ENCODE peak calls at places on chromosomes 11 and 22, in nine cellular contexts. Z is T-helper 9 cell, I is naive B cell, L is SK-MEL-5, S is smooth muscle cell of the brain vasculature, K is ovary, N is EL, B is fibroblast of villous mesenchyme, Q is dorsolateral prefrontal cortex. E is an unnamed sample.

GRCh38 chr11:76677010-76677771 is 6.6 kb upstream of the LRRC32 start:
- DNase-seq in B (no peak), I (no peak), Z (no peak), S (no peak), N (no peak), L (no peak), K (no peak), Q (no peak), E (no peak)

GRCh38 chr11:35980646-35981402 is 37.0 kb downstream of the LDLRAD3 start:
- DNase-seq in Q (no peak), N (no peak), L (no peak), I (no peak), S (peak), Z (no peak), K (no peak), B (peak), E (peak)

GRCh38 chr11:68166969-68167368 is 45.8 kb upstream of the CHKA start:
- DNase-seq in Z (no peak), L (no peak), N (no peak), S (no peak), K (no peak), Q (no peak), I (no peak), B (no peak), E (no peak)

GRCh38 chr11:69240332-69241074 is 53.5 kb upstream of the MYEOV start:
- DNase-seq in B (peak), I (no peak), K (no peak), S (no peak), L (peak), Z (no peak), Q (no peak), N (peak), E (peak)

GRCh38 chr11:35412285-35412684 is 7.1 kb downstream of the SLC1A2 start:
- DNase-seq in L (peak), B (no peak), N (peak), K (no peak), S (no peak), Z (no peak), I (no peak), Q (no peak), E (peak)

GRCh38 chr22:47781024-47781423 is 1018.6 kb downstream of the TBC1D22A start:
- DNase-seq in Q (peak), Z (no peak), S (no peak), B (no peak), L (no peak), I (no peak), K (no peak), N (no peak), E (no peak)

GRCh38 chr22:48940266-48940987 is 887.2 kb downstream of the BRD1 start:
- DNase-seq in S (no peak), K (no peak), L (no peak), Z (no peak), B (no peak), I (no peak), Q (no peak), N (no peak), E (no peak)

GRCh38 chr11:78019808-78020207 is 3.3 kb downstream of the KCTD14 start:
- DNase-seq in N (no peak), Q (no peak), K (no peak), S (no peak), Z (no peak), I (no peak), L (no peak), B (no peak), E (no peak)

GRCh38 chr11:9687736-9688494 is 24.0 kb downstream of the SWAP70 start:
- DNase-seq in I (no peak), B (peak), N (peak), Z (no peak), L (no peak), Q (no peak), K (no peak), S (no peak), E (peak)

GRCh38 chr11:74418509-74418895 is 20.3 kb upstream of the PGM2L1 start:
- DNase-seq in B (peak), Z (no peak), S (peak), N (peak), Q (no peak), L (peak), I (no peak), K (no peak), E (no peak)

GRCh38 chr11:39304586-39304985 is 2154.9 kb downstream of the LRRC4C start:
- DNase-seq in S (no peak), Z (no peak), Q (no peak), B (no peak), L (no peak), I (no peak), N (peak), K (no peak), E (no peak)

GRCh38 chr11:101061606-101062005 is 68.0 kb downstream of the PGR start:
- DNase-seq in N (peak), I (no peak), Q (no peak), K (no peak), Z (no peak), L (no peak), B (peak), S (peak), E (no peak)

GRCh38 chr11:65425971-65426838 is 3.6 kb downstream of the NEAT1 start:
- DNase-seq in Q (no peak), Z (no peak), K (no peak), I (peak), N (peak), B (peak), S (no peak), L (peak), E (peak)

GRCh38 chr11:20669833-20670684 is 673 bp downstream of the NELL1 start:
- DNase-seq in S (no peak), L (no peak), N (no peak), Z (no peak), K (no peak), Q (no peak), B (no peak), I (no peak), E (no peak)

GRCh38 chr11:8267280-8267679 is 3.6 kb upstream of the LMO1 start:
- DNase-seq in L (no peak), S (no peak), N (no peak), Z (no peak), B (no peak), I (no peak), Q (no peak), K (no peak), E (no peak)

GRCh38 chr11:105024394-105024793 is 1.4 kb upstream of the CASP5 start:
- DNase-seq in L (no peak), S (no peak), N (no peak), Z (no peak), Q (no peak), B (no peak), I (no peak), K (no peak), E (peak)

GRCh38 chr22:28254396-28254795 is 335.3 kb upstream of the PITPNB start:
- DNase-seq in B (no peak), Z (no peak), N (no peak), Q (no peak), K (no peak), S (no peak), L (no peak), I (no peak), E (no peak)

GRCh38 chr11:725624-726202 is 19.7 kb downstream of the EPS8L2 start:
- DNase-seq in S (no peak), N (no peak), I (no peak), Z (no peak), B (no peak), K (peak), Q (no peak), L (no peak), E (no peak)

GRCh38 chr22:39254789-39255298 is 10.1 kb upstream of the PDGFB start:
- DNase-seq in I (no peak), Z (peak), Q (no peak), N (peak), S (no peak), K (no peak), L (no peak), B (peak), E (no peak)

GRCh38 chr11:44621140-44621681 is 55.7 kb downstream of the CD82 start:
- DNase-seq in L (peak), K (peak), Q (peak), S (no peak), I (no peak), Z (peak), N (peak), B (peak), E (peak)

GRCh38 chr11:32006799-32007388 is 84.0 kb upstream of the RCN1 start:
- DNase-seq in B (peak), Z (no peak), I (no peak), N (peak), S (peak), L (peak), K (no peak), Q (peak), E (peak)

GRCh38 chr11:73759520-73760065 is 1.3 kb downstream of the RAB6A start:
- DNase-seq in K (no peak), B (peak), L (peak), N (peak), I (no peak), S (no peak), Z (no peak), Q (no peak), E (peak)

GRCh38 chr11:65764434-65764833 is 16.3 kb downstream of the AP5B1 start:
- DNase-seq in Q (no peak), L (no peak), K (no peak), I (no peak), B (no peak), Z (no peak), S (no peak), N (no peak), E (no peak)

GRCh38 chr22:29330753-29331152 is 15.3 kb upstream of the RASL10A start:
- DNase-seq in Q (no peak), L (no peak), N (peak), S (no peak), K (peak), B (peak), Z (no peak), I (no peak), E (no peak)

GRCh38 chr11:117309310-117309709 is 6.7 kb downstream of the BACE1 start:
- DNase-seq in K (no peak), N (no peak), L (no peak), S (no peak), B (no peak), Z (no peak), Q (no peak), I (no peak), E (no peak)

GRCh38 chr22:28911279-28911640 is 27.9 kb downstream of the ZNRF3 start:
- DNase-seq in S (no peak), L (no peak), N (no peak), I (no peak), Z (no peak), B (no peak), Q (no peak), K (peak), E (no peak)

GRCh38 chr11:113771964-113772363 is 1.5 kb downstream of the ZW10 start:
- DNase-seq in Z (no peak), B (no peak), K (no peak), L (no peak), N (no peak), S (no peak), I (no peak), Q (no peak), E (no peak)

GRCh38 chr22:39237276-39238123 is 7.3 kb downstream of the PDGFB start:
- DNase-seq in S (no peak), L (peak), N (no peak), Z (no peak), B (no peak), Q (no peak), I (no peak), K (no peak), E (no peak)

GRCh38 chr22:36198482-36198881 is 3.1 kb downstream of the APOL4 start:
- DNase-seq in B (no peak), S (no peak), Q (no peak), I (no peak), Z (no peak), K (no peak), L (no peak), N (no peak), E (no peak)

GRCh38 chr11:45051621-45052020 is 94.8 kb upstream of the PRDM11 start:
- DNase-seq in L (no peak), Q (peak), S (no peak), I (no peak), K (no peak), N (no peak), B (no peak), Z (no peak), E (no peak)